ENCODE peak calls at places on chromosomes 16 and 17, in six cellular contexts. A is HepG2, V is K562, Y is WTC11, G is GM12878, F is H1. W is an unnamed sample.
A peak's percentile ranks its signal among the peaks of the same experiment; 100 is the strongest.

GRCh38 chr17:39213852-39214251 is 11.9 kb downstream of the STAC2 start:
- DNase-seq in V (no peak), G (no peak), F (no peak), A (no peak), Y (no peak), W (no peak)

GRCh38 chr17:6523330-6523729 is 33.0 kb downstream of the PITPNM3 start:
- DNase-seq in V (no peak), A (peak; percentile 69), F (peak; percentile 39), Y (no peak), G (no peak), W (peak; percentile 34)

GRCh38 chr16:11495066-11495407 is 91.7 kb downstream of the LITAF start:
- DNase-seq in Y (no peak), F (no peak), G (no peak), A (no peak), V (no peak), W (no peak)

GRCh38 chr16:67719778-67720144 is 645 bp upstream of the GFOD2 start:
- DNase-seq in V (peak; percentile 65), A (peak; percentile 48), F (no peak), G (no peak), Y (no peak), W (peak; percentile 45)

GRCh38 chr17:42704495-42705494 is 22.5 kb downstream of the CNTNAP1 start:
- DNase-seq in Y (no peak), F (no peak), V (no peak), A (no peak), G (peak; percentile 94), W (no peak)

GRCh38 chr17:39751016-39751543 is 13.3 kb downstream of the GRB7 start:
- DNase-seq in Y (no peak), G (no peak), A (no peak), F (no peak), V (no peak), W (no peak)

GRCh38 chr17:75447951-75448856 is 8.2 kb upstream of the TMEM94 start:
- DNase-seq in Y (no peak), V (peak; percentile 72), F (no peak), G (no peak), A (peak; percentile 50), W (no peak)

GRCh38 chr16:83344014-83344413 is 463.8 kb upstream of the HSBP1 start:
- DNase-seq in G (no peak), V (no peak), A (no peak), F (no peak), Y (no peak), W (no peak)

GRCh38 chr16:28069921-28070794 is 6.6 kb upstream of the GSG1L start:
- DNase-seq in A (no peak), F (no peak), V (no peak), Y (no peak), G (no peak), W (no peak)

GRCh38 chr17:20190605-20191004 is 181.4 kb downstream of the SPECC1 start:
- DNase-seq in Y (no peak), A (no peak), G (no peak), V (no peak), F (no peak), W (peak; percentile 62)

GRCh38 chr17:1473841-1474240 is 17.8 kb upstream of the CRK start:
- DNase-seq in Y (no peak), V (no peak), G (peak; percentile 47), A (no peak), F (no peak), W (no peak)

GRCh38 chr17:16285646-16286008 is 67.6 kb downstream of the CENPV start:
- DNase-seq in Y (peak; percentile 81), A (no peak), V (no peak), F (no peak), G (no peak), W (no peak)

GRCh38 chr17:16287563-16288027 is 65.7 kb downstream of the CENPV start:
- DNase-seq in Y (no peak), A (peak; percentile 48), G (peak; percentile 80), F (no peak), V (peak; percentile 36), W (no peak)

GRCh38 chr17:16283705-16284104 is 66.7 kb downstream of the PIGL start:
- DNase-seq in A (no peak), F (no peak), G (no peak), V (no peak), Y (no peak), W (no peak)

GRCh38 chr17:16286947-16287562 is 66.2 kb downstream of the CENPV start:
- DNase-seq in V (peak; percentile 25), A (no peak), Y (peak; percentile 31), F (no peak), G (peak; percentile 51), W (peak; percentile 34)

GRCh38 chr17:16286009-16286946 is 67.0 kb downstream of the CENPV start:
- DNase-seq in V (peak; percentile 90), F (peak; percentile 87), G (peak; percentile 96), A (peak; percentile 99), Y (no peak), W (peak; percentile 96)
- TF ChIP-seq CREB1 in V (no peak), F (no peak), G (peak; percentile 59), A (peak; percentile 64), Y (no peak), W (peak; percentile 37)

GRCh38 chr16:2146739-2147138 is 1.7 kb upstream of the RAB26 start:
- DNase-seq in G (no peak), V (no peak), A (no peak), F (no peak), Y (peak; percentile 11), W (peak; percentile 9)

GRCh38 chr16:2149630-2150417 is 1.4 kb downstream of the RAB26 start:
- DNase-seq in V (peak; percentile 39), G (no peak), F (no peak), Y (peak; percentile 40), A (peak; percentile 42), W (peak; percentile 53)

GRCh38 chr16:2148714-2149629 is 547 bp downstream of the RAB26 start:
- DNase-seq in A (no peak), G (no peak), F (no peak), Y (no peak), V (peak; percentile 50), W (peak; percentile 58)

GRCh38 chr16:2147378-2147777 is 1.0 kb upstream of the RAB26 start:
- DNase-seq in V (no peak), Y (no peak), F (no peak), G (no peak), A (no peak), W (no peak)

GRCh38 chr16:2147981-2148671 is at the start of gene RAB26:
- DNase-seq in Y (peak; percentile 82), V (peak; percentile 83), A (peak; percentile 82), F (no peak), G (no peak), W (peak; percentile 91)
- TF ChIP-seq CREB1 in Y (no peak), V (no peak), A (no peak), F (no peak), G (no peak), W (peak; percentile 20)

GRCh38 chr16:79509221-79509631 is 91.3 kb downstream of the MAF start:
- DNase-seq in A (no peak), V (no peak), F (no peak), G (no peak), Y (no peak), W (peak; percentile 11)
- TF ChIP-seq CREB1 in A (no peak), V (no peak), F (no peak), G (no peak), Y (no peak), W (no peak)

GRCh38 chr17:77231076-77231871 is 90.5 kb downstream of the SEC14L1 start:
- DNase-seq in V (no peak), A (no peak), F (no peak), G (no peak), Y (no peak), W (no peak)

GRCh38 chr17:77233127-77233526 is 92.4 kb downstream of the SEC14L1 start:
- DNase-seq in F (no peak), V (no peak), A (no peak), Y (no peak), G (no peak), W (no peak)

GRCh38 chr17:77234695-77235094 is 93.9 kb downstream of the SEC14L1 start:
- DNase-seq in G (no peak), Y (no peak), V (no peak), A (no peak), F (no peak), W (no peak)

GRCh38 chr17:77235370-77236080 is 94.8 kb downstream of the SEC14L1 start:
- DNase-seq in F (no peak), G (peak; percentile 34), A (no peak), Y (no peak), V (no peak), W (no peak)

DNA sequence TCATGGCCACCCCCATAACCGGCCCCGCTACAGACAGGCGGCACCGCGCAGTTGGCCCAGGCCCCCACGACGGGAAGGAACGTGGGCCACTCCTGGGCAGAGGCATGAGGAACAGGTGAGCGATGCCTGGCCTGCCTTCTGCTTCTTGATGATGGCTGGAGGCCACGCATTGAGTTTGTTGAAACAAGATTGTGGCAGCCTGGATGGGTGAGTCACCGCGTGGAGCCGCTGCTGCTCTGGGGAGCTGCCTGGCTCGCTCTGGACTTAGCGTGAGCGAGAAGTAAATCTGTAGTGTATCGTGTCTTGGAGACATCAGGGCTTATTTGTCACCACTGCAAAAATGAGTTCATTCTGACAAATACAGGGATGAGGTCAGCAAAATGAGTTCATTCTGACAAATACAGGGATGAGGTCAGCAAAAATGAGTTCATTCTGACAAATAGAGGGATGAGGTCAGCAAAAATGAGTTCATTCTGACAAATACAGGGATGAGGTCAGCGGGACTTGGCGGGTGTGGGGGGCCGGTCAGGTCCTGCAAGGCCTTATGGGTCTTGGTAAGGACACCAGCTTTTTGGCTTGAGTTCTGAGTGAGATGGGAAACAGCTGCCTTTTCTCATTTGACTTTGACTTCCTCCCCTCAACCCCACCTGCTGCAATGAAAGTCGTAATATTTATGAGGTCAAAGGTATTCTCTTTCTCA is 93.0 kb downstream of the SEC14L1 start:
- DNase-seq in V (peak; percentile 68), F (no peak), G (peak; percentile 57), Y (no peak), A (peak; percentile 59), W (no peak)
- TF ChIP-seq CREB1 in V (peak; percentile 93), F (no peak), G (peak; percentile 97), Y (no peak), A (peak; percentile 17), W (no peak)

GRCh38 chr17:77832180-77832560 is 126.3 kb upstream of the TNRC6C start:
- DNase-seq in V (no peak), G (no peak), F (no peak), Y (no peak), A (no peak), W (no peak)
- TF ChIP-seq CREB1 in V (no peak), G (no peak), F (no peak), Y (no peak), A (no peak), W (no peak)

GRCh38 chr16:1424028-1424427 is 3.5 kb upstream of the UQCC4 start:
- DNase-seq in F (no peak), A (no peak), G (no peak), V (no peak), Y (no peak), W (no peak)
- TF ChIP-seq CREB1 in F (no peak), A (no peak), G (no peak), V (no peak), Y (no peak), W (no peak)

GRCh38 chr16:65988019-65988418 is 378.5 kb upstream of the CDH5 start:
- DNase-seq in G (no peak), Y (no peak), A (no peak), F (no peak), V (no peak), W (no peak)
- TF ChIP-seq CREB1 in G (no peak), Y (no peak), A (no peak), F (no peak), V (no peak), W (no peak)